ENCODE peak calls at places on chromosomes 12 and 14, in six cellular contexts. P, V, N, A, E and Y are unnamed samples.

GRCh38 chr14:81206115-81206514 is 14.6 kb downstream of the GTF2A1 start:
- DNase-seq in P (peak), V (no peak), N (no peak), A (no peak), E (no peak), Y (no peak)

GRCh38 chr12:19236656-19237055 is 107.1 kb downstream of the PLEKHA5 start:
- DNase-seq in P (peak), V (no peak), N (no peak), A (no peak), E (no peak), Y (no peak)

GRCh38 chr12:94832780-94833760 is 170.4 kb downstream of the NDUFA12 start:
- DNase-seq in P (no peak), V (no peak), N (no peak), A (no peak), E (no peak), Y (peak)

GRCh38 chr12:64800640-64801039 is 23.8 kb upstream of the TBC1D30 start:
- DNase-seq in P (no peak), V (no peak), N (no peak), A (no peak), E (no peak), Y (no peak)

GRCh38 chr12:132236930-132237771 is 92.2 kb downstream of the GALNT9 start:
- DNase-seq in P (no peak), V (no peak), N (no peak), A (no peak), E (no peak), Y (no peak)

GRCh38 chr12:94200069-94200468 is 51.7 kb downstream of the PLXNC1 start:
- DNase-seq in P (no peak), V (no peak), N (no peak), A (no peak), E (no peak), Y (no peak)

GRCh38 chr12:1781770-1782169 is 38.6 kb upstream of the LRTM2 start:
- DNase-seq in P (no peak), V (no peak), N (no peak), A (no peak), E (no peak), Y (no peak)

GRCh38 chr14:105313381-105314286 is 914 bp upstream of the PACS2 start:
- DNase-seq in P (no peak), V (no peak), N (peak), A (no peak), E (no peak), Y (no peak)

GRCh38 chr12:1848146-1848545 is 27.8 kb downstream of the LRTM2 start:
- DNase-seq in P (no peak), V (no peak), N (no peak), A (no peak), E (no peak), Y (peak)

GRCh38 chr12:75951399-75952228 is 80.0 kb downstream of the PHLDA1 start:
- DNase-seq in P (peak), V (no peak), N (no peak), A (no peak), E (no peak), Y (no peak)

GRCh38 chr14:89349196-89350008 is 67.6 kb downstream of the FOXN3 start:
- DNase-seq in P (no peak), V (no peak), N (peak), A (no peak), E (peak), Y (peak)

GRCh38 chr14:60651051-60651935 is 2.0 kb upstream of the SIX1 start:
- DNase-seq in P (no peak), V (no peak), N (no peak), A (no peak), E (no peak), Y (peak)

GRCh38 chr12:69608114-69608513 is 2.6 kb downstream of the LRRC10 start:
- DNase-seq in P (no peak), V (no peak), N (no peak), A (no peak), E (no peak), Y (no peak)

GRCh38 chr12:2998789-2999264 is 39.6 kb downstream of the TEAD4 start:
- DNase-seq in P (peak), V (no peak), N (no peak), A (no peak), E (peak), Y (no peak)

GRCh38 chr12:122981587-122982493 is 1.4 kb downstream of the ARL6IP4 start:
- DNase-seq in P (no peak), V (peak), N (no peak), A (no peak), E (no peak), Y (no peak)

GRCh38 chr14:66380143-66380542 is 106.0 kb upstream of the CCDC196 start:
- DNase-seq in P (no peak), V (no peak), N (no peak), A (no peak), E (no peak), Y (no peak)

GRCh38 chr12:6752181-6752930 is 585 bp downstream of the MLF2 start:
- DNase-seq in P (peak), V (no peak), N (peak), A (no peak), E (no peak), Y (peak)

GRCh38 chr12:131943389-131943788 is 6.4 kb upstream of the EP400 start:
- DNase-seq in P (no peak), V (no peak), N (no peak), A (no peak), E (no peak), Y (no peak)

GRCh38 chr12:64390275-64390851 is at the start of gene C12orf56:
- DNase-seq in P (no peak), V (peak), N (peak), A (peak), E (no peak), Y (peak)

GRCh38 chr12:132506730-132507538 is 17.0 kb downstream of the FBRSL1 start:
- DNase-seq in P (no peak), V (peak), N (no peak), A (peak), E (no peak), Y (peak)

GRCh38 chr12:6820171-6820570 is 1.4 kb upstream of the GPR162 start:
- DNase-seq in P (no peak), V (no peak), N (no peak), A (no peak), E (no peak), Y (peak)

GRCh38 chr14:49057838-49058510 is 528.2 kb downstream of the RPS29 start:
- DNase-seq in P (no peak), V (no peak), N (no peak), A (no peak), E (no peak), Y (no peak)

GRCh38 chr12:46401703-46402102 is 29.1 kb upstream of the SLC38A2 start:
- DNase-seq in P (no peak), V (no peak), N (no peak), A (peak), E (no peak), Y (no peak)

GRCh38 chr12:11834104-11834812 is 184.8 kb downstream of the ETV6 start:
- DNase-seq in P (peak), V (no peak), N (no peak), A (no peak), E (no peak), Y (no peak)

GRCh38 chr12:3288690-3289089 is 202.3 kb upstream of the PRMT8 start:
- DNase-seq in P (no peak), V (no peak), N (no peak), A (no peak), E (no peak), Y (no peak)

GRCh38 chr12:58804749-58805148 is 115.6 kb downstream of the LRIG3 start:
- DNase-seq in P (no peak), V (no peak), N (no peak), A (no peak), E (no peak), Y (no peak)

GRCh38 chr14:101017209-101017608 is 113.7 kb upstream of the RTL1 start:
- DNase-seq in P (no peak), V (no peak), N (peak), A (no peak), E (no peak), Y (no peak)

GRCh38 chr14:53715390-53715730 is 241.3 kb downstream of the BMP4 start:
- DNase-seq in P (no peak), V (no peak), N (no peak), A (no peak), E (no peak), Y (no peak)

GRCh38 chr14:24298892-24299254 is 707 bp downstream of the DHRS1 start:
- DNase-seq in P (peak), V (no peak), N (no peak), A (peak), E (no peak), Y (no peak)

GRCh38 chr12:124940393-124941169 is 26.1 kb upstream of the UBC start:
- DNase-seq in P (peak), V (peak), N (peak), A (peak), E (no peak), Y (peak)

GRCh38 chr14:88542857-88543795 is 11.7 kb downstream of the PTPN21 start:
- DNase-seq in P (no peak), V (no peak), N (no peak), A (no peak), E (no peak), Y (no peak)

GRCh38 chr12:104634044-104634443 is 177.3 kb downstream of the CHST11 start:
- DNase-seq in P (no peak), V (no peak), N (no peak), A (no peak), E (no peak), Y (no peak)

GRCh38 chr14:68884031-68885030 is 91.5 kb upstream of the ZFP36L1 start:
- DNase-seq in P (peak), V (no peak), N (no peak), A (no peak), E (peak), Y (no peak)

GRCh38 chr12:84767079-84767478 is 145.5 kb downstream of the SLC6A15 start:
- DNase-seq in P (no peak), V (no peak), N (no peak), A (no peak), E (no peak), Y (no peak)

GRCh38 chr12:52197371-52198231 is 5.8 kb upstream of the KRT80 start:
- DNase-seq in P (no peak), V (no peak), N (no peak), A (no peak), E (no peak), Y (no peak)

GRCh38 chr14:68888025-68888850 is 90.9 kb downstream of the ACTN1 start:
- DNase-seq in P (no peak), V (no peak), N (no peak), A (no peak), E (no peak), Y (no peak)